ENCODE peak calls at places on chromosome 18, in seven cellular contexts. I is lower leg skin, V is AG09319, D is fibroblast of pulmonary artery, Z is tibial nerve, G is heart left ventricle, B is fibroblast of the aortic adventitia. F is an unnamed sample.

GRCh38 chr18:10926565-10927194 is 222.7 kb downstream of the PIEZO2 start:
- DNase-seq in G (no peak), I (no peak), B (peak; percentile 47), V (no peak), Z (no peak), D (peak; percentile 70), F (no peak)

GRCh38 chr18:62957885-62958472 is 242.6 kb downstream of the PHLPP1 start:
- DNase-seq in I (no peak), G (peak; percentile 28), B (peak; percentile 56), D (peak; percentile 66), V (no peak), Z (no peak), F (peak; percentile 35)

GRCh38 chr18:24014062-24014985 is at the start of gene TTC39C:
- DNase-seq in G (peak; percentile 66), D (peak; percentile 73), V (peak; percentile 58), B (peak; percentile 67), Z (peak; percentile 41), I (peak; percentile 95), F (peak; percentile 76)

GRCh38 chr18:62455222-62455621 is 67.6 kb upstream of the ZCCHC2 start:
- DNase-seq in Z (no peak), I (no peak), V (no peak), D (no peak), B (no peak), G (no peak), F (no peak)

GRCh38 chr18:61554117-61554776 is 221.0 kb downstream of the CDH20 start:
- DNase-seq in G (peak; percentile 16), I (no peak), V (no peak), D (no peak), B (no peak), Z (no peak), F (peak; percentile 36)

GRCh38 chr18:22872894-22873537 is 60.1 kb upstream of the RBBP8 start:
- DNase-seq in V (no peak), G (no peak), D (peak; percentile 3), I (no peak), B (peak; percentile 18), Z (no peak), F (no peak)

GRCh38 chr18:78494204-78494603 is 485.4 kb upstream of the SALL3 start:
- DNase-seq in Z (no peak), B (no peak), G (no peak), I (no peak), D (no peak), V (no peak), F (no peak)

GRCh38 chr18:74609535-74609934 is 11.9 kb downstream of the ZNF407 start:
- DNase-seq in B (peak; percentile 56), I (no peak), G (no peak), Z (no peak), D (peak; percentile 52), V (no peak), F (no peak)

GRCh38 chr18:63407734-63408133 is 14.5 kb downstream of the VPS4B start:
- DNase-seq in B (no peak), Z (no peak), I (no peak), G (no peak), V (no peak), D (no peak), F (no peak)

GRCh38 chr18:70146174-70146573 is 59.3 kb downstream of the RTTN start:
- DNase-seq in I (no peak), Z (no peak), G (no peak), D (no peak), B (no peak), V (no peak), F (no peak)

GRCh38 chr18:28036481-28036880 is 140.4 kb downstream of the CDH2 start:
- DNase-seq in V (no peak), D (no peak), G (no peak), B (no peak), Z (no peak), I (no peak), F (no peak)

GRCh38 chr18:75775121-75775520 is 347.6 kb upstream of the SMIM21 start:
- DNase-seq in I (no peak), G (no peak), Z (no peak), B (no peak), V (no peak), D (no peak), F (no peak)

GRCh38 chr18:74897971-74898657 is 300.4 kb downstream of the ZNF407 start:
- DNase-seq in B (peak; percentile 48), D (peak; percentile 42), Z (no peak), I (no peak), V (no peak), G (no peak), F (no peak)

GRCh38 chr18:10010611-10011015 is 96.8 kb downstream of the VAPA start:
- DNase-seq in Z (peak; percentile 51), D (peak; percentile 95), B (peak; percentile 93), I (peak; percentile 86), V (peak; percentile 78), G (peak; percentile 74), F (no peak)

GRCh38 chr18:48749768-48750167 is 201.0 kb downstream of the SMAD7 start:
- DNase-seq in Z (peak; percentile 50), G (peak; percentile 83), D (peak; percentile 90), V (peak; percentile 32), I (peak; percentile 94), B (peak; percentile 96), F (no peak)
- TF ChIP-seq CTCF in Z (no peak), G (peak; percentile 61), D (peak; percentile 28), V (peak; percentile 20), I (no peak), B (peak; percentile 61), F (no peak)

GRCh38 chr18:77167276-77167675 is 34.7 kb upstream of the MBP start:
- DNase-seq in V (peak; percentile 35), G (no peak), B (peak; percentile 66), D (no peak), I (no peak), Z (no peak), F (no peak)

GRCh38 chr18:77164762-77165485 is 32.3 kb upstream of the MBP start:
- DNase-seq in B (no peak), V (no peak), D (no peak), G (no peak), I (no peak), Z (no peak), F (no peak)

GRCh38 chr18:77166523-77166922 is 33.9 kb upstream of the MBP start:
- DNase-seq in Z (no peak), B (no peak), D (no peak), V (no peak), I (no peak), G (no peak), F (no peak)

GRCh38 chr18:77164026-77164425 is 31.4 kb upstream of the MBP start:
- DNase-seq in Z (no peak), D (no peak), G (no peak), I (no peak), V (no peak), B (no peak), F (no peak)

GRCh38 chr18:77165489-77166415 is 33.2 kb upstream of the MBP start:
- DNase-seq in Z (peak; percentile 65), I (peak; percentile 91), V (peak; percentile 29), D (peak; percentile 3), G (peak; percentile 51), B (peak; percentile 79), F (no peak)
- TF ChIP-seq CTCF in Z (no peak), I (no peak), V (no peak), D (no peak), G (no peak), B (no peak), F (no peak)

DNA sequence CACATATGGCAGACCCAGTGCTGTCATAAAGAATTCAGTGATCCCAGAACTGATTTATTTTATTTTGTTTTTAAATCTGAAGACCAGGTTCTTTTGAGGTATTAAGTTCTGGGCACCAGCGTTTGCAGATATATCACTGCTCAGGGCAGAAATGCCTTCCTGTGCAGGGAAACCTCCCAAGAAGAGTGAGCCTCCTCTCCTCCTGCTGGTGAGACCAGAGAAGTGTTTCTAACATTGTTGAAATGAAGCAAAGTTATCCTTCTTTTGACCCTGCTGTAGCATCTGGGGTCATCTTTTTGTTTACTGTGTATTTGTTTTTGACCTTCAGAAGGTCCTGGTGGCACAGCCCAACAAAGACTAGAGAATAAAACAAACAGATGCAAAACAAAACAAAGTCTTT is 94.0 kb downstream of the AQP4 start:
- DNase-seq in V (no peak), I (no peak), G (no peak), Z (no peak), B (no peak), D (peak; percentile 11), F (no peak)
- TF ChIP-seq CTCF in V (peak; percentile 28), I (no peak), G (peak; percentile 36), Z (no peak), B (peak; percentile 38), D (peak; percentile 36), F (no peak)

DNA sequence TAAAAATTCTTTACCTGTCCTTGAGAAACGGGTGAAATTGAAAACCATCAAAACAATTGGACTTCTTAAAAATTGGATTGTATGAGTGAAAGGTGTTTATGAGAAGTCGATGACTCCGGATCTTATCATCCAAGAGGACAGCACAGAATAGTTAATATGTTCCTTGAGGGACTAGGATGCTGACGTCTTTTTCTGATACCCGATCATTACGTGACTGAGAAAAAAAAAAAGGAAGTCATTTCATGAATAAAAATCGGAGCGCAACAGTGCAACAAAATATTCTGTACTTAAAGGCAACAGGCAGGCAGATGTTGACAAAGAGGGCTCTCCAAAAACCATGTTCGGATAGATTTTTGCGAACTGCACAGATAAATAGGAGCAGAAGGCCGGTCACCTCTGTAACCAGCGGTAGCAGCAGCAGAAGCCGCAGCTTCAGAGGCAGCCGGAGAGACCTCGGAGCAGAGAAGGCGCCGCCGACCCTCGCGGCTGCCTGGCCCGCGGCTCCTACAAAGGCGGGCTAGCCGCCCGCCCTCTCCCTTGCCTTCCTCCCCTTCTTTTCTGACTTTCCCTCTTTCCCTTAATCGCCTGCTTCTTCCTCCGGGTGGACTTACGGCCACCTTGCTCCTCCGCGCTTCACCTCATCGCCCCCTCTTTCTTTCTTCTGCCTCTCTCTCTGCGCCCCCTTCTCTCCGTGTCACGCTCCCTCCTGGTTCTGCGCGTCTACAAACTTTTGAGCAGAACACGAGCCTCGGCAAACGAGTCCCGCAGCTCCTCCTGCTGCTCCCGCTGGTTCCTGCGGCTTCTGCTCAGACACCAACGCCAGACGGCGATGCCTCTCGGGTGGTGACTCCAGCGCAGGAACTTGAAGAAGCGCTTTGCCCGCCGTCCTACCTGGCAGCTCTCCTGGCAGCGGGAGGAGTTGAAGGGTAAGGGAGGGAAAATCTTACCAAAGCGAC is at the start of gene ADCYAP1:
- DNase-seq in Z (no peak), D (peak; percentile 21), B (peak; percentile 28), I (peak; percentile 46), V (no peak), G (no peak), F (no peak)
- TF ChIP-seq CTCF in Z (no peak), D (peak; percentile 7), B (peak; percentile 42), I (no peak), V (no peak), G (no peak), F (no peak)

DNA sequence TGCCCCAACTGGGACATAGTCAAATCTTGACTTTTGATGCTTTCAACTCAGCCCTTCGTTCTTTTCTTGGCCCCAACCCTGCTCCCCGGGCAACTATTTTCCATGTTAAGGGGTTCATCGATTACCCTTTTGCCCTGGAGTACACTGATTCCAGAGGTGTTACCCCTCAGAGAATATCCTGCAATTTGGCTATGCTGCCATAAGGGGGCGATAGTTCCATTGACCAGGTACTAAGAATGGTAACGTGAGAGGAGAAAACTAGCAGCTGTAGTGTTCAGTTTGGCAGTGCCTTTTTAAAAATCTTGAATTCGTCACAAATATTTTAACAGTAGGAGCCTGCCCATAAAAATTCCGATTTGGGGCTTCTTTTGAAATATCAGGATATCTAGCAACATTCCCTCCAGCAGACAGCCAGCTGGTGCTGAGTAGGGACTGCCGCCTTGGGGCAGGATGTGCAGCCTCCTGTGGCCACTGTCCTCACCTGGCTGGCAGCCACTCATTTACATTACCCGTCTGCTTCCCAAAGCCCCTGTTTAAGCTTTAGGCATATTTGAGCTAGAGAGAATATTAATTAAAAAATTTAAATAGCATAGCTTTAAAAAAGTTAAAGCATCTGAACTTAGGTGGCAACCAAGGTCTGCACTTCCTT is 146.3 kb upstream of the SKOR2 start:
- DNase-seq in Z (no peak), D (no peak), G (no peak), V (no peak), I (peak; percentile 37), B (no peak), F (no peak)
- TF ChIP-seq CTCF in Z (peak; percentile 9), D (peak; percentile 6), G (no peak), V (no peak), I (no peak), B (no peak), F (no peak)